ENCODE peak calls at places on chromosomes 2 and 18, in seven cellular contexts. O is K562; Z is SK-N-SH; N is BJ; D is dorsolateral prefrontal cortex; H is left lung; R is CD8-positive, alpha-beta memory T cell. U is an unnamed sample. For H3K27me3, the result is how much of the 10 kb centered on the place peaks cover.

GRCh38 chr2:149534674-149535073 is 52.9 kb downstream of the MMADHC start:
- DNase-seq in O (no peak), H (no peak), N (no peak), R (no peak), Z (no peak), D (no peak), U (no peak)

GRCh38 chr2:177335917-177336450 is 56.6 kb upstream of the AGPS start:
- DNase-seq in H (no peak), Z (no peak), R (no peak), N (no peak), D (no peak), O (no peak), U (no peak)

GRCh38 chr2:27306657-27307544 is 1.3 kb downstream of the UCN start:
- DNase-seq in O (no peak), D (no peak), N (no peak), R (peak), H (no peak), Z (peak), U (peak)

GRCh38 chr2:224038830-224039079 is 331 bp downstream of the SERPINE2 start:
- DNase-seq in H (peak), O (no peak), Z (no peak), D (no peak), R (peak), N (no peak), U (no peak)

GRCh38 chr18:12836551-12836950 is 47.5 kb downstream of the PTPN2 start:
- DNase-seq in N (no peak), H (no peak), Z (no peak), O (no peak), D (no peak), R (no peak), U (no peak)

GRCh38 chr2:27952070-27952469 is 61.5 kb downstream of the BABAM2 start:
- DNase-seq in R (no peak), O (no peak), H (no peak), Z (no peak), D (no peak), N (no peak), U (no peak)

GRCh38 chr2:96259497-96259921 is 6.3 kb downstream of the TMEM127 start:
- DNase-seq in O (no peak), D (no peak), Z (no peak), R (no peak), H (no peak), N (no peak), U (no peak)

GRCh38 chr2:85131116-85131515 is 2.1 kb upstream of the TCF7L1 start:
- DNase-seq in O (no peak), R (no peak), N (no peak), Z (peak), D (no peak), H (no peak), U (peak)

GRCh38 chr2:81171447-81171846 is 866.9 kb upstream of the LRRTM1 start:
- DNase-seq in N (no peak), R (no peak), H (no peak), O (no peak), D (no peak), Z (no peak), U (no peak)

GRCh38 chr2:239053801-239054503 is 206.1 kb downstream of the TWIST2 start:
- DNase-seq in Z (no peak), H (peak), R (no peak), O (no peak), D (peak), N (no peak), U (no peak)
- H3K27me3 ChIP-seq in Z (under half), H (under half), R (under half), O (under half), D (under half), N (under half), U (under half)

DNA sequence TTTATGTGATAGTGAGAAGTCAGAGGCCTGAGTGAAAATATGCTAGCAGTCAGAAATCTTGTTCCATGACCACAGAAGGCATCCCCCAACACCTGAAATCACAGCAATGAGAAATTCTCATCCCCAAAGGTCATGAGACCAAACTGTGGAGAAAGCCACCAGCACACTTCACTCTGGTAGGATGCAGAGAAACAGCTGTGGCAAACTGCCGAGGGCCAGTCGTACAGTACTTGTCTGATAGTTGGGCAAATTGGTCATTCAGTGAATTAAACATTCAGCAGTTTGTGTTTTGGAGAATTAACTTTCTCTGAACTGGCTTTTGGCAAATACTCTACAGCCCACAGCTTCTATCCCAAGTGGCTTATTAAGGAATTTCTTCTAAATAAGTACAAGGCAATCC is 117.2 kb downstream of the TSN start:
- DNase-seq in O (no peak), H (no peak), D (no peak), R (no peak), Z (no peak), N (no peak), U (no peak)
- H3K27me3 ChIP-seq in O (under half), H (under half), D (under half), R (under half), Z (under half), N (under half), U (under half)

DNA sequence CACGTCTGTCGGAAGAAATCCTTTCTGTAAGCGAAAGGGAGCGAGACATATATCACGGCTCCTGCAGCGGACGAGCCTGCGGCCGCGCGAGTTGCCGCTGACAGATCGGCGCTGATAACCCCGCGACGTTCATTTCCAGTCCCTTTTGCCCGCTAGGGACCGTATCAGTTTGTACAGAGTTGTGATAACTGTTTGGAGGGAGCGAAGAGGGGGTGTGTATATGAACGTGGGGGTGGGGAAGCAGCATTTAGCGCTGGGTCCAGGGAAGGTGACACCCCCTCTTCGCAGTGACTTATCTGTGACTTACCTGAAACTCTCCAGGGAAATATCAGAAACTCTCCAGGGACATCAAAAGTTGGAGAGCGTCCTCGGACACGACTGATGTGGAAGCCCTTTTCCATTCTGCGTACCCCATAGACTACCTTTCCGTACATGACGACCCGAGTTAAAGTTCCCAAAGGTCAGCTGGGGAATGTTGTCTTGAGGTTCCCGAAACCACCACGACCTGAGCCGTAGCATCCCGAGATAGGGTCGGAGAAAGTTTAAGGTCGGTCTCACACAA is 948 bp upstream of the GATA6 start:
- DNase-seq in N (no peak), H (no peak), D (no peak), R (peak), Z (peak), O (peak), U (no peak)
- H3K27me3 ChIP-seq in N (half or more), H (under half), D (half or more), R (half or more), Z (half or more), O (half or more), U (half or more)

GRCh38 chr2:99467390-99467789 is 22.4 kb downstream of the REV1 start:
- DNase-seq in O (no peak), R (no peak), Z (no peak), N (no peak), D (no peak), H (no peak), U (no peak)
- H3K27me3 ChIP-seq in O (under half), R (under half), Z (under half), N (under half), D (under half), H (under half), U (under half)

U was measured in BE2C.